ENCODE peak calls at places on chromosomes 5 and 9, in four cellular contexts. L is K562, K is H1, I is HepG2. W is an unnamed sample.

GRCh38 chr9:33249087-33249657 is 9.2 kb downstream of the SPINK4 start:
- DNase-seq in L (no peak), I (no peak), K (no peak), W (no peak)

GRCh38 chr5:969421-969839 is 39.2 kb upstream of the NKD2 start:
- DNase-seq in K (no peak), I (no peak), L (no peak), W (no peak)

GRCh38 chr5:146652547-146652946 is 136.6 kb upstream of the GPR151 start:
- DNase-seq in I (no peak), K (no peak), L (no peak), W (no peak)

GRCh38 chr5:35803221-35803651 is 53.5 kb upstream of the IL7R start:
- DNase-seq in I (no peak), L (no peak), K (no peak), W (no peak)

GRCh38 chr9:85163415-85163814 is 493.9 kb downstream of the NTRK2 start:
- DNase-seq in I (no peak), K (no peak), L (no peak), W (no peak)

GRCh38 chr5:124908603-124909451 is 162.4 kb upstream of the ZNF608 start:
- DNase-seq in K (no peak), L (no peak), I (peak), W (no peak)

GRCh38 chr9:87711857-87712800 is 13.8 kb upstream of the CTSL start:
- DNase-seq in L (no peak), K (no peak), I (peak), W (no peak)

GRCh38 chr5:88769165-88769564 is 113.8 kb downstream of the MEF2C start:
- DNase-seq in L (no peak), K (no peak), I (no peak), W (no peak)

GRCh38 chr5:164233796-164234195 is 728.4 kb downstream of the MAT2B start:
- DNase-seq in L (no peak), I (no peak), K (no peak), W (no peak)

GRCh38 chr9:114123031-114123977 is 24.2 kb upstream of the KIF12 start:
- DNase-seq in I (peak), L (no peak), K (no peak), W (no peak)

GRCh38 chr9:15724006-15724405 is 171.2 kb downstream of the CCDC171 start:
- DNase-seq in L (no peak), K (no peak), I (no peak), W (no peak)

GRCh38 chr9:136538599-136539426 is 7.0 kb downstream of the NOTCH1 start:
- DNase-seq in I (no peak), K (no peak), L (no peak), W (no peak)

GRCh38 chr5:137146402-137146889 is 352.7 kb downstream of the SPOCK1 start:
- DNase-seq in I (no peak), K (no peak), L (no peak), W (peak)

GRCh38 chr9:23123048-23123632 is 676.5 kb downstream of the DMRTA1 start:
- DNase-seq in K (peak), L (no peak), I (peak), W (no peak)

GRCh38 chr9:27371382-27371781 is 74.4 kb upstream of the EQTN start:
- DNase-seq in I (no peak), L (peak), K (no peak), W (peak)

GRCh38 chr9:134028575-134029247 is 3.4 kb downstream of the BRD3OS start:
- DNase-seq in I (peak), L (no peak), K (no peak), W (no peak)

GRCh38 chr9:73565833-73566465 is 414.3 kb downstream of the ANXA1 start:
- DNase-seq in I (peak), K (peak), L (no peak), W (no peak)

GRCh38 chr5:93164690-93165089 is 416.3 kb downstream of the NR2F1-AS1 start:
- DNase-seq in I (no peak), L (no peak), K (no peak), W (peak)

GRCh38 chr5:7269591-7270274 is 126.2 kb upstream of the ADCY2 start:
- DNase-seq in L (no peak), I (no peak), K (no peak), W (no peak)

GRCh38 chr9:77063645-77064285 is 44.3 kb downstream of the FOXB2 start:
- DNase-seq in L (no peak), K (no peak), I (no peak), W (peak)

GRCh38 chr9:112846528-112847488 is 43.9 kb downstream of the SLC46A2 start:
- DNase-seq in I (no peak), K (no peak), L (no peak), W (no peak)

GRCh38 chr9:21709464-21710058 is 92.9 kb upstream of the MTAP start:
- DNase-seq in L (no peak), K (no peak), I (peak), W (peak)

GRCh38 chr5:133824661-133825254 is 143.7 kb downstream of the C5orf15 start:
- DNase-seq in K (no peak), L (peak), I (no peak), W (no peak)

GRCh38 chr9:15469862-15470261 is 40.9 kb downstream of the PSIP1 start:
- DNase-seq in L (no peak), K (no peak), I (no peak), W (no peak)

GRCh38 chr5:61748651-61749050 is 416.6 kb downstream of the ZSWIM6 start:
- DNase-seq in K (no peak), L (no peak), I (no peak), W (no peak)

GRCh38 chr9:107471562-107471961 is 18.0 kb downstream of the KLF4 start:
- DNase-seq in L (no peak), I (no peak), K (no peak), W (no peak)

GRCh38 chr5:169974121-169974770 is 6.0 kb downstream of the INSYN2B start:
- DNase-seq in I (no peak), K (no peak), L (no peak), W (no peak)

GRCh38 chr5:69414885-69415583 is at the start of gene MARVELD2:
- DNase-seq in L (no peak), I (peak), K (peak), W (peak)

GRCh38 chr5:111461261-111461671 is 51.1 kb downstream of the STARD4 start:
- DNase-seq in I (no peak), K (peak), L (peak), W (no peak)

GRCh38 chr9:98329904-98330303 is 74.5 kb upstream of the TBC1D2 start:
- DNase-seq in L (peak), I (no peak), K (no peak), W (no peak)

GRCh38 chr5:80565330-80565729 is 4.8 kb downstream of the ANKRD34B start:
- DNase-seq in K (no peak), I (no peak), L (no peak), W (no peak)

GRCh38 chr9:124839612-124840299 is 13.5 kb upstream of the WDR38 start:
- DNase-seq in I (peak), L (peak), K (no peak), W (peak)

GRCh38 chr5:116394186-116394867 is 180.3 kb downstream of the SEMA6A start:
- DNase-seq in I (no peak), K (no peak), L (no peak), W (no peak)

GRCh38 chr5:35443803-35444595 is 173.7 kb upstream of the SPEF2 start:
- DNase-seq in L (no peak), K (no peak), I (no peak), W (no peak)

GRCh38 chr9:97990259-97990658 is 7.1 kb downstream of the ANP32B start:
- DNase-seq in K (no peak), L (peak), I (no peak), W (no peak)

GRCh38 chr9:109791003-109791677 is 11.1 kb downstream of the PALM2AKAP2 start:
- DNase-seq in K (no peak), L (no peak), I (no peak), W (no peak)
- TF ChIP-seq FOSL1 in K (no peak), L (no peak), I (no peak), W (no peak)

GRCh38 chr9:109969559-109970237 is 189.7 kb downstream of the PALM2AKAP2 start:
- DNase-seq in I (no peak), K (no peak), L (no peak), W (no peak)
- TF ChIP-seq JUND in I (no peak), K (no peak), L (no peak), W (no peak)

DNA sequence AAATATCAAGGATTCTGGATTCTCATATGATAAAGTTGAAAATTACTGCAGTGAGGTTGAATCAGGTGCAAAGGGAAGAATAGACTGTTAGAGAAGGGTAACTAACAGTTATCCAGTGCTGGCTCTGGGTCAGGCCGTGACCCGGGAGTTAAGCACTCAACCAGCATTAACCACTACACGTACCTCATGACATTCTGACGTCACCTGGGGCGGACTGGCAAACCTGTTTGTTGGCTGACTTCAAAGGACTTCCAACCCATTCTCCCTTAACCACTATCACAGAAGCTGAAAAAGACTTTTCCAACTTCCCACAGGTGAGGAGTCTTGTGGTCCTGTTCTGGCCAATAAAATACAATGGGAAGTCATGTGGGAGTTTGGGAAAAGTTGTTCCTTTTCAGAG is 268.9 kb downstream of the ENC1 start:
- DNase-seq in I (no peak), K (no peak), L (no peak), W (no peak)
- TF ChIP-seq FOSL1 in I (no peak), K (no peak), L (no peak), W (no peak)

DNA sequence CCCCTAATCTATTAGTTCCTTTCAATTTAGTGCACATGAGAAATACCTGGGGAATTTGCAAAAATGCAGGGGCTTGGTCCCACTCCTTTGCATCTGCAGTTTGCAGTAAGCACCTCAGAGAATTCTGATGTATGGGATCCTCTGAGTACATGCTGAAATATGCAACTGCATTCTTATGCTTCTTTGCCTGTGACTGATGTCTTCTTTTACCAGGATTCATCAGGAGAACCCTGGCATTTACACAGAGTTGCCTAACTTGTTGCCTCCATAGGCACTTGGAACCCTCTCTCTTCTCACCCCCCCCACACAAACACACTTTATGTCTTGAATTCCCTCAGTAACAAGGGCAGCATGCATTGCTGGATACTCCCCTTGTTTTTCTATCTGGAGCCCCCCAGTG is 173.1 kb downstream of the KDM4C start:
- DNase-seq in L (no peak), K (no peak), I (no peak), W (no peak)
- TF ChIP-seq JUND in L (no peak), K (no peak), I (no peak), W (no peak)

GRCh38 chr5:172985596-172985995 is 2.0 kb downstream of the ATP6V0E1 start:
- DNase-seq in L (no peak), I (no peak), K (no peak), W (no peak)
- TF ChIP-seq FOSL1 in L (no peak), I (no peak), K (no peak), W (no peak)

GRCh38 chr9:132485454-132485853 is 75.4 kb downstream of the CFAP77 start:
- DNase-seq in K (no peak), L (no peak), I (no peak), W (no peak)

GRCh38 chr9:132488611-132489010 is 78.6 kb downstream of the CFAP77 start:
- DNase-seq in I (no peak), K (no peak), L (no peak), W (no peak)

GRCh38 chr9:132486706-132487350 is 76.8 kb downstream of the CFAP77 start:
- DNase-seq in I (no peak), L (no peak), K (no peak), W (no peak)

GRCh38 chr9:132487351-132487791 is 77.4 kb downstream of the CFAP77 start:
- DNase-seq in K (no peak), I (no peak), L (no peak), W (no peak)

DNA sequence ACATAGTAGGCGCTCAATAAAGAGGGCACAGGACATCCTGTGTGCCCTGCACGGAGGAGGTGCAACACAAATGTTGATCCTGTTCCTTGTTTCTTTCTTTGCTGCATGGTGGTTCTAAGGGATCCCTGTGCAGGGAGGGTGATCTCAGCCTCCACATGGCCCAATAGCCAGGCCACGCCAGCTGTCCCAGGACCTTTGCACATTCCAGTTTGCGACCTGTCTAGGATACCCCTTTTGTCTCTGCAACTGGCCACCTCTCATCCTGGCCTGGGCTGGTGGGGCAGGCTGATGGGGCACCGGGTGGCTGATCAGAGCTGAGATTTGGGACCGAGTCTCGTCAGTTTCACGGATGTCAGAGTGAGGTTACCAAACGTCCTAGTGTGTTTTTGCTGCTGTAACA is 79.5 kb downstream of the CFAP77 start:
- DNase-seq in L (no peak), K (no peak), I (no peak), W (no peak)
- TF ChIP-seq JUND in L (no peak), K (no peak), I (no peak), W (no peak)

DNA sequence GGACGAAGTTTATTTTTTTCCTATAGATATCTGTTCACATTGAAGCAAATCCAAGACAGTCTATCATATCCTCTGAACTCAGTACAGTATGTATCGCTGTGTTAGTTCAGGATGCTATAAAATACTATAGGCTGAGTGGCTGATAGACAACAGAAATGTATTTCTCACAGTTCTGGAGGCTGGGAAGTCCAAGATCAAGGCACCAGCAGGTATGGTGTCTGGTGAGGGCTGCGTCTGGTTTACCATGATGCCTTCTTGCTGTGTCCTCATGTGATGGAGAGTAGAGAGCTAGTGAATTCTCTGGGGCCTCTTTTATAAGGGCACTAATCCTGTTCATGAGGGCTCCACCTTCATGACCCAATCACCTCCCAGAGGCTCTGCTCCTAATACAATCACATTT is 46.3 kb upstream of the GADD45G start:
- DNase-seq in I (no peak), L (no peak), K (no peak), W (no peak)
- TF ChIP-seq FOSL1 in I (no peak), L (no peak), K (no peak), W (no peak)

DNA sequence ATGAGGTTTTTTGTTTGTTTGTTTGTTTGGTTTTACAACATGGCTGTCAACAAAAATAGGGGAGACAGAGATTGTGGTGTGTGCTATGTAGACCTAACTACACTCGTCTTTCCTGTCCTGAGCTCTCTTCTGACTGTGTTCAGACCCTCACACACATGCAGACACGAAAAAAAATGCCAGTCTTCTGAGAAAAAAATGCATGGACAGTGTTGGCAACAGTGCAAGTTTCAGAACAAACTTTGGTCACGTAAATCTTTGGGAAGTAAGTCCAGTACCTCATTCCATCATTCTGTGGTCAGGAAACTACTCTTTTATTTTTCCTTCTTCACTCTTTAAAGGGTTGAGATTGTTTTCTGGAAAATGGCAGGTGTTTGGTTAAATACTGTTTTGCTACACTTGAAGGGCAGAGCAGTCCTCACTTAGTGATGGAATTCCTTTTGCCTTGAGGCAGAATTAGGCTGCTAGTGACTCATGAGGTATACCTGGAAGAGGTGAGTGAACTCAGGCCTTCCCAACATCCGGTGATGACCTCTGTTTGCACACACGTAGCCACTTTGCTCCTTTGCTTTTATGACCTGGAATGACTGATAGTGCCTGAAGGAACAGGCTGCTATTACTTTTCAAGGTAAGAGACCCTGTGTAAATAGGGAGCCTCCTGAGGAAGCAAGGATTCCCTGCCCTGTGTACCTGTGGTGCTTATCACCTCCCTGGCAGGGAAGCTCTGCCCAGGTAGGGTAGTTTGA is 81.6 kb upstream of the TNFAIP8 start:
- DNase-seq in K (no peak), L (no peak), I (peak), W (peak)
- TF ChIP-seq JUND in K (no peak), L (no peak), I (no peak), W (peak)

DNA sequence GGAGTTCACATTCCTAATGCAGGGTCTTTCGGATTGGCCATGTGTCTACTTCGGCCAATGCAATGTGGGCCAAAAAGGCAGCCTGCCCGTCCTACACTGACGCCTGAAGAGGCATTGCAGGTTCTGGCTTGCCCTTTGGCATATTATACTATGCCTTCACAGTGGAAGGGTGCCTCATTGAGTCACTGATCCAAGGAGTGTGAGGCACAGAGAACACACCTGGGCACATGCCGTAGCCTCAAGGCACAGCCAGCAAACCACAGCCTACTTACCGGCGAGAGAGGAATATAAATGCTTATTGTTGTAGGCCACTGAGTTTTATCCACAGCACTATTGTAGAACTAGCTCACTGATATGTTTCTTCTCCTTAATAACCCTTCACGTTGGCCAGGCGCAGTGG is 409.6 kb downstream of the GADD45G start:
- DNase-seq in K (no peak), I (no peak), L (no peak), W (no peak)
- TF ChIP-seq FOSL1 in K (no peak), I (no peak), L (no peak), W (no peak)